ENCODE peak calls at places on chromosomes 13 and 19, in six cellular contexts. H is NCI-H1092; E is small intestine; J is ACHN; U is epithelial cell of esophagus; F is stimulated activated CD4-positive, alpha-beta T cell treated with anti-CD3 and anti-CD28 coated beads, Interleukin-2, amount 100 ng/mL, for 24 hours. Z is an unnamed sample.

GRCh38 chr19:10184636-10185035 is 10.1 kb downstream of the DNMT1 start:
- DNase-seq in J (no peak), U (peak), H (no peak), E (no peak), F (no peak), Z (no peak)

GRCh38 chr19:33823341-33823740 is 26.7 kb downstream of the KCTD15 start:
- DNase-seq in H (no peak), J (no peak), F (no peak), U (no peak), E (no peak), Z (no peak)

GRCh38 chr13:45681101-45681500 is 21.0 kb upstream of the CBY2 start:
- DNase-seq in F (no peak), U (no peak), E (no peak), J (no peak), H (no peak), Z (no peak)

GRCh38 chr13:58946274-58946673 is 1217.5 kb downstream of the DIAPH3 start:
- DNase-seq in U (no peak), F (no peak), J (no peak), H (no peak), E (no peak), Z (no peak)

GRCh38 chr13:112619730-112620639 is 32.0 kb upstream of the TUBGCP3 start:
- DNase-seq in J (no peak), E (no peak), U (peak), H (peak), F (no peak), Z (peak)

GRCh38 chr19:10852098-10852800 is 4.0 kb downstream of the C19orf38 start:
- DNase-seq in E (no peak), U (peak), F (no peak), J (no peak), H (no peak), Z (no peak)

GRCh38 chr13:113840541-113841354 is 23.1 kb downstream of the GAS6 start:
- DNase-seq in E (no peak), J (no peak), F (no peak), U (peak), H (no peak), Z (no peak)

GRCh38 chr13:94999871-95000270 is 287.5 kb upstream of the SOX21 start:
- DNase-seq in J (no peak), E (no peak), F (no peak), H (no peak), U (peak), Z (no peak)

GRCh38 chr13:59024434-59024833 is 1139.3 kb downstream of the DIAPH3 start:
- DNase-seq in U (peak), F (no peak), H (no peak), E (no peak), J (no peak), Z (no peak)

GRCh38 chr13:28582892-28583240 is 76.1 kb upstream of the POMP start:
- DNase-seq in H (no peak), U (no peak), J (no peak), F (no peak), E (no peak), Z (no peak)

GRCh38 chr13:51148952-51149573 is 38.0 kb upstream of the C13orf42 start:
- DNase-seq in H (peak), U (peak), J (peak), F (no peak), E (peak), Z (no peak)

GRCh38 chr19:1045247-1045603 is 5.3 kb downstream of the ABCA7 start:
- DNase-seq in F (peak), U (peak), J (peak), E (peak), H (no peak), Z (peak)

GRCh38 chr19:5484398-5485285 is 29.4 kb downstream of the ZNRF4 start:
- DNase-seq in J (no peak), U (no peak), E (no peak), H (peak), F (no peak), Z (no peak)

GRCh38 chr13:27982361-27982760 is 6.1 kb downstream of the URAD start:
- DNase-seq in U (no peak), H (no peak), F (no peak), E (no peak), J (no peak), Z (no peak)

GRCh38 chr13:75186384-75186783 is 295.6 kb downstream of the TBC1D4 start:
- DNase-seq in U (no peak), F (no peak), H (no peak), J (no peak), E (no peak), Z (no peak)